ENCODE peak calls at places on chromosome 9, in eight cellular contexts. B, W, K, X, Z, O, N and P are unnamed samples.
A peak's percentile ranks its signal among the peaks of the same experiment; 100 is the strongest.

GRCh38 chr9:21965401-21965951 is 28.7 kb downstream of the CDKN2A start:
- DNase-seq in N (no peak), K (no peak), W (no peak), Z (peak; percentile 33), B (peak; percentile 82), X (peak; percentile 77), O (peak; percentile 40), P (no peak)

GRCh38 chr9:18596920-18597319 is 123.0 kb downstream of the ADAMTSL1 start:
- DNase-seq in O (no peak), X (peak; percentile 94), Z (no peak), B (no peak), K (no peak), W (no peak), N (no peak), P (no peak)

GRCh38 chr9:76400534-76401096 is 6.4 kb upstream of the RFK start:
- DNase-seq in X (no peak), O (no peak), K (no peak), W (no peak), Z (no peak), N (no peak), B (no peak), P (no peak)

GRCh38 chr9:71683598-71684235 is 84.6 kb downstream of the CEMIP2 start:
- DNase-seq in K (no peak), N (no peak), Z (no peak), X (no peak), W (no peak), O (no peak), B (peak; percentile 27), P (peak; percentile 33)

GRCh38 chr9:126735482-126735881 is 69.4 kb upstream of the ZBTB43 start:
- DNase-seq in O (no peak), X (no peak), K (no peak), W (no peak), Z (no peak), N (no peak), B (no peak), P (no peak)

GRCh38 chr9:115349542-115349941 is 231.6 kb upstream of the TNC start:
- DNase-seq in W (no peak), N (no peak), B (no peak), Z (no peak), O (no peak), K (no peak), X (peak; percentile 78), P (no peak)

GRCh38 chr9:33159058-33159759 is 7.9 kb downstream of the B4GALT1 start:
- DNase-seq in W (peak; percentile 68), Z (no peak), K (no peak), N (no peak), O (peak; percentile 79), X (peak; percentile 47), B (no peak), P (no peak)

GRCh38 chr9:134024393-134024792 is 888 bp upstream of the BRD3OS start:
- DNase-seq in Z (no peak), X (no peak), O (no peak), W (no peak), N (no peak), K (no peak), B (no peak), P (no peak)

GRCh38 chr9:89445135-89445797 is 52.6 kb downstream of the SEMA4D start:
- DNase-seq in B (no peak), O (no peak), Z (no peak), X (no peak), N (no peak), W (no peak), K (no peak), P (peak; percentile 61)

GRCh38 chr9:134785325-134786108 is 95.1 kb upstream of the FCN2 start:
- DNase-seq in X (no peak), Z (no peak), N (no peak), W (no peak), K (no peak), O (peak; percentile 39), B (no peak), P (no peak)

GRCh38 chr9:81174023-81174422 is 515.3 kb downstream of the TLE1 start:
- DNase-seq in B (no peak), K (no peak), N (no peak), W (no peak), Z (no peak), X (peak; percentile 5), O (no peak), P (no peak)

GRCh38 chr9:15308511-15308910 is 1.5 kb upstream of the TTC39B start:
- DNase-seq in N (no peak), K (no peak), X (peak; percentile 79), Z (no peak), W (no peak), O (no peak), B (no peak), P (no peak)